ENCODE peak calls at places on chromosomes 6 and 20, in five cellular contexts. N is A549; E is activated naive CD4-positive, alpha-beta T cell treated with anti-CD3 and anti-CD28 coated beads, Interleukin-2, amount 50 U/mL, for 72 hours; W is gastroesophageal sphincter; U is PC-3. D is an unnamed sample.

GRCh38 chr20:62739581-62740285 is 31.1 kb downstream of the NTSR1 start:
- ATAC-seq in N (peak), E (peak), W (peak), U (peak), D (peak)

GRCh38 chr6:28953039-28953872 is 29.5 kb upstream of the TRIM27 start:
- ATAC-seq in N (peak), E (peak), W (no peak), U (peak), D (peak)

GRCh38 chr20:3188823-3189413 is 15.6 kb downstream of the DDRGK1 start:
- ATAC-seq in N (no peak), E (peak), W (no peak), U (no peak), D (no peak)

GRCh38 chr6:145139451-145139850 is 595.9 kb downstream of the EPM2A start:
- ATAC-seq in N (no peak), E (no peak), W (no peak), U (no peak), D (no peak)

GRCh38 chr6:73951186-73951585 is 255.2 kb downstream of the CD109 start:
- ATAC-seq in N (no peak), E (no peak), W (no peak), U (peak), D (no peak)

GRCh38 chr6:3125832-3126231 is 7.3 kb downstream of the BPHL start:
- ATAC-seq in N (no peak), E (no peak), W (no peak), U (peak), D (no peak)

GRCh38 chr20:62485062-62485700 is 9.4 kb upstream of the GATA5 start:
- ATAC-seq in N (peak), E (no peak), W (peak), U (peak), D (no peak)

GRCh38 chr6:122789078-122789861 is at the start of gene SMPDL3A:
- ATAC-seq in N (peak), E (peak), W (peak), U (peak), D (peak)

GRCh38 chr20:45173531-45173930 is 1.2 kb upstream of the PI3 start:
- ATAC-seq in N (no peak), E (no peak), W (no peak), U (peak), D (peak)